ENCODE peak calls at places on chromosomes 12 and 14, in eight cellular contexts. L is A673, P is osteocyte, T is left ventricle myocardium inferior, W is GM13976, N is cardiac fibroblast, S is endothelial cell, O is AG10803. U is an unnamed sample.

GRCh38 chr12:11814362-11814761 is 164.9 kb downstream of the ETV6 start:
- DNase-seq in O (peak; percentile 75), W (no peak), S (no peak), N (peak; percentile 73), L (peak; percentile 49), T (no peak), P (no peak), U (no peak)

GRCh38 chr12:84191779-84192178 is 720.8 kb downstream of the SLC6A15 start:
- DNase-seq in L (no peak), O (no peak), W (no peak), T (no peak), S (no peak), N (no peak), P (no peak), U (no peak)

GRCh38 chr12:69879007-69879960 is 54.3 kb downstream of the MYRFL start:
- DNase-seq in O (peak; percentile 68), S (peak; percentile 74), T (peak; percentile 53), N (peak; percentile 84), P (no peak), L (peak; percentile 85), W (peak; percentile 80), U (peak; percentile 77)

GRCh38 chr12:4215862-4216541 is 57.6 kb upstream of the CCND2 start:
- DNase-seq in S (no peak), L (no peak), N (peak; percentile 3), T (no peak), O (no peak), P (peak; percentile 27), W (peak; percentile 41), U (no peak)

GRCh38 chr14:104265918-104266642 is 127.7 kb downstream of the KIF26A start:
- DNase-seq in O (no peak), L (no peak), N (no peak), S (no peak), W (no peak), T (no peak), P (no peak), U (peak; percentile 45)

GRCh38 chr12:92739099-92739498 is 36.3 kb downstream of the PLEKHG7 start:
- DNase-seq in L (peak; percentile 43), T (no peak), P (peak; percentile 38), W (no peak), N (peak; percentile 36), S (no peak), O (peak; percentile 6), U (no peak)

GRCh38 chr12:55745361-55746146 is 2.6 kb downstream of the GDF11 start:
- DNase-seq in S (peak; percentile 30), N (no peak), O (no peak), W (no peak), P (no peak), L (peak; percentile 97), T (peak; percentile 28), U (peak; percentile 86)

GRCh38 chr12:110676171-110676570 is 12.7 kb downstream of the HVCN1 start:
- DNase-seq in W (no peak), N (no peak), S (no peak), L (no peak), P (no peak), O (no peak), T (no peak), U (no peak)

GRCh38 chr14:99644723-99645544 is at the start of gene HHIPL1:
- DNase-seq in N (peak; percentile 12), W (no peak), P (no peak), O (peak; percentile 49), T (peak; percentile 38), L (no peak), S (peak; percentile 40), U (no peak)

GRCh38 chr14:79136437-79137430 is 966.6 kb downstream of the NRXN3 start:
- DNase-seq in T (no peak), P (no peak), W (no peak), O (no peak), S (no peak), N (no peak), L (peak; percentile 59), U (no peak)

GRCh38 chr12:607541-608001 is 55.7 kb downstream of the NINJ2 start:
- DNase-seq in O (no peak), P (no peak), N (no peak), L (no peak), W (no peak), S (no peak), T (peak; percentile 80), U (no peak)

GRCh38 chr12:50240792-50241114 is 42.6 kb downstream of the LIMA1 start:
- DNase-seq in T (no peak), N (peak; percentile 20), O (peak; percentile 67), W (no peak), P (no peak), L (no peak), S (no peak), U (no peak)

GRCh38 chr14:52015411-52016030 is 26.2 kb downstream of the RTRAF start:
- DNase-seq in T (no peak), N (peak; percentile 48), S (peak; percentile 54), W (no peak), P (no peak), L (peak; percentile 55), O (no peak), U (no peak)

GRCh38 chr12:113242018-113242418 is 20.8 kb downstream of the TPCN1 start:
- DNase-seq in L (no peak), T (no peak), O (peak; percentile 86), N (no peak), S (no peak), P (no peak), W (no peak), U (no peak)

GRCh38 chr14:77717608-77718305 is 9.9 kb downstream of the SLIRP start:
- DNase-seq in S (no peak), N (no peak), W (no peak), O (no peak), L (no peak), P (no peak), T (no peak), U (no peak)

DNA sequence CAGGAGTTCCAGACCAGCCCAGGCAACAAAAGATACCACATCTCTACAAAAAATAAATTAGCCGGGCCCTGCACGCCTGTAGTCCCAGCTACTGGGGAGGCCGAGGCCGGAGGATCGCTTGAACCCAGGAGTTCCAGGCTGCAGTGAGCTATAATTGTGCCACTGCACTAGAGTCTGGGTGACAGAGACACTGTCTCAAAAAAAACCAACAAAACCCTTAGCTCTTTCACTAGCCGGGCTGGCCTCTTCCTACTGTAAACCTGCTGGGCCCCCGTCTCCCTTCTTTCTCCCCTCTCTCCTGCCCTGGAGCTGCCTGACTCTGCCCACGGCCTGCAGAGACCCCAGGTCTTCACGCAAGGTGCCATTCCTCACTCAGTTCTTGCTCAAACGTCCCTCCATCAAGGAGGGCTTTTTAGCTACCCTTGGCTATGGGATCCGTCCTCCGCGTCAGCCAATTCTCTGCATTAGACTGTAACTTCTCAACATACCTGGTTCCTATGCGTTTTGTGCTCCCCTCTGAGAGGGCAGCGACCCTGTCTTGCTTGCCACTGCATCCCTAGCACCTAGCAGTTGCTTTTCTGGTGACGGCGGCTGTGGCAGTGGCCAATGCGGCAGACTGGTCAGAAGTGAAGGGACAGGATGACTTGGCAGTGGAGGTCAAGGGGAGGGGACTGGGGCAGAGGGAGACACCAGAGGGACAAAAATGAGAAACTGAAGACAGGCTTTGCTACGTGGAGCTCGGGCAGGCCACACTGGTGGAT is 1.5 kb downstream of the B3GNT4 start:
- DNase-seq in N (no peak), L (no peak), W (no peak), T (no peak), P (no peak), S (no peak), O (no peak), U (no peak)
- TF ChIP-seq CTCF in N (no peak), L (no peak), W (no peak), T (no peak), P (no peak), S (no peak), O (no peak), U (no peak)

DNA sequence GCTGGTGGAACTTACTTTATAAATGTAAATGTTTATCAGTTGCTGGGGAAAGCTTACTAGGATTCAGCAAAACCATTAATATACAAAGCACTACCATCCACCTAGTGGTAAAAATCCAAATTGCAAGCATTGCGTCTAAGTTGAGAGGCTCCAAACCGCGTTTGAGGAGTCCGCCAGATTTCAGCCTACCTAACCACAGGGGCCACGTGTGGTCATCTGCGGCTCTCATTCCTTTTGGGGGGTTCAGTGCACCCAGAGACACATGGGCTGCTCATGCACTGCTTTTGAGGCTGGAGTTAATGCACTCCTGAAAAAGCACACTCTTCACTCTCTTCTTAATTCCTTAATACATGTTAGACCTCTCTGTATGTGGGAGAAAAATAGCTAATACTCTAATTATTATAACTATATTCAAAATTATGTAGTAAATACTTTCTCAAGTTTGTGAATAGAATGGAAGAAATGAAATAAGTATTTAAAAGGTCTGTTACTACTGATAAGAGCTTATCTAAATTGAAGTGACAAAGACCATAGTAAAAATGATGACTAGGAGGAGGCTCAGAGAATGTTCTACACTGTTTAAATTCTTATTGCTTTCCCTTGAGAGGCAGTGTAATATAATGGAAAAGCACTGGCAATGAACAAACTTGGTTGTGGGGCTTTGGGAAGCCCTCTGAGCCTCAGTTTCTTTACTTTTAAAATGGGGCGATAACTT is 41.4 kb upstream of the MANSC4 start:
- DNase-seq in L (peak; percentile 78), P (no peak), O (peak; percentile 74), T (no peak), N (peak; percentile 93), S (peak; percentile 61), W (peak; percentile 48), U (no peak)
- TF ChIP-seq CTCF in L (peak; percentile 80), P (peak; percentile 77), O (peak; percentile 84), T (peak; percentile 85), N (peak; percentile 78), S (peak; percentile 87), W (peak; percentile 72), U (peak; percentile 85)

DNA sequence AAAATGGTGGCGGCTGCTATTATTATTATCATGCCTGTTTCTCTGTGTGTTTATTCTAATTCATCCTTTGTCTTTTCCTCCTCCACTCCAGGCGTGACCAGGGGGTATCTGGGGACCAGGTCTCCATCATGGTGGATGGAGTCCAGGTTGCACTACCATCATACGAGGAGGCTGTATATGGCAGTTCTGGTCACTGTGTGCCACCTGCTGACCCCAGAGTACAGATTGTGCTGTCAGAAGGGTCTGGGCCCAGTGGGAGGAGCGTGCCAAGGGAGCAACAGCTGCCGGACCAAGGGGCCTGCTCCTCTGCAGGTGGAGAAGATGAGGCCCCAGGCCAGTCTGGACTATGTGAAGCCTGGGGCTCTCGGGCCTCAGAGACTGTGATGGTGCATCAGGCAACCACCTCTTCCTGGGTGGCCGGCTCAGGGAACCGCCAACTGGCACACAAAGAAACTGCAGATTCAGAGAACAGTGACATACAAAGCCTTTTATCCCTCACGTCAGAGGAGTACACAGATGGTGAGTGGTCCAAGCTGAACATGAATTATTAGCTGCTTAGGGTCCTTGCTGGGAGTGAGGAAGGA is 58.3 kb upstream of the SRSF5 start:
- DNase-seq in L (no peak), O (no peak), P (no peak), T (no peak), S (no peak), W (no peak), N (no peak), U (no peak)
- TF ChIP-seq CTCF in L (peak; percentile 43), O (peak; percentile 14), P (no peak), T (no peak), S (no peak), W (no peak), N (peak; percentile 24), U (peak; percentile 65)

DNA sequence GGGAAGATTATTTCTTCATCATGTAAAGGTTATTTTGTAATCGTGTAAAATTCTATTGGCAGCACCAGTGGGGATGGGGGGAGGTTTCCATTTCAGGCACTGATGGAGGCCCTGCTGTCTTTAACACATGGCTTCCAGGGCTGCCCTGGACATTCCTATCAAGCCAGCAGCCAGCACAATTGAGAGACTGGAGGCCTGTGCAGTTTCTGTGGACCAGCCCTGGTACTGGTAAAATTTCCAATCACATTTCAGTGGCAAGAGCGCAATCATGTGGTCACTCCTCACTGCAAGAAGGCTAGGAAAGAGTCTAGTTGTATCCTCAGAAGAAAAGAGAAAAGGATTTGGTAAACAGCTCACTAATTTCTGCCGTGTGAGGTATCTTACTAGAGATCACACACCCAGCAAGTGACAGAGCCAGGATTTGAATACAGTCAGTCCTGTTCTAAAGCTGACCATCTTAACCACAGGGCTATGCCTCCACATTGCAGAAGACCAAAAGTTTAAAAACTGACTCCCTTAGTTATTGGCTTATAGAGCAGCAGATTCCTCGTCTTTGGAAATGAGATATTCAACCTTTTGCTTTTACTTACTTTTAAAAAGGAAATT is 179.4 kb upstream of the ARHGAP5 start:
- DNase-seq in L (no peak), W (no peak), S (no peak), P (no peak), O (peak; percentile 71), N (peak; percentile 22), T (no peak), U (no peak)
- TF ChIP-seq CTCF in L (no peak), W (no peak), S (no peak), P (no peak), O (peak; percentile 18), N (no peak), T (no peak), U (no peak)

U was measured in type B pancreatic cell.